ENCODE peak calls at places on chromosome 18, in six cellular contexts. I is cardiac muscle cell, W is HT-29, V is frontal cortex, X is esophagus squamous epithelium, G is GM06990. D is an unnamed sample.

GRCh38 chr18:56333846-56334245 is 304.5 kb downstream of the TXNL1 start:
- DNase-seq in I (no peak), W (peak; percentile 1), V (no peak), X (no peak), G (no peak), D (no peak)

GRCh38 chr18:49725809-49726514 is 87.4 kb downstream of the ACAA2 start:
- DNase-seq in I (peak; percentile 56), W (peak; percentile 84), V (no peak), X (no peak), G (no peak), D (no peak)

GRCh38 chr18:55089595-55089994 is 130.3 kb upstream of the CCDC68 start:
- DNase-seq in I (no peak), W (no peak), V (no peak), X (no peak), G (no peak), D (no peak)

GRCh38 chr18:58850784-58851469 is 13.8 kb upstream of the ZNF532 start:
- DNase-seq in I (no peak), W (no peak), V (no peak), X (no peak), G (no peak), D (no peak)

GRCh38 chr18:13032173-13032572 is 41.0 kb downstream of the CEP192 start:
- DNase-seq in I (no peak), W (no peak), V (no peak), X (no peak), G (no peak), D (no peak)

GRCh38 chr18:9765505-9765904 is 57.4 kb downstream of the RAB31 start:
- DNase-seq in I (no peak), W (no peak), V (no peak), X (no peak), G (no peak), D (no peak)

GRCh38 chr18:23689616-23690504 is 607 bp downstream of the LAMA3 start:
- DNase-seq in I (peak; percentile 15), W (no peak), V (no peak), X (no peak), G (no peak), D (peak; percentile 26)

GRCh38 chr18:50986360-50987087 is 18.7 kb downstream of the ELAC1 start:
- DNase-seq in I (no peak), W (no peak), V (no peak), X (no peak), G (no peak), D (no peak)

GRCh38 chr18:72235422-72235821 is 308.7 kb downstream of the CBLN2 start:
- DNase-seq in I (no peak), W (no peak), V (no peak), X (no peak), G (no peak), D (no peak)

GRCh38 chr18:56470679-56471345 is 167.6 kb downstream of the TXNL1 start:
- DNase-seq in I (no peak), W (no peak), V (no peak), X (no peak), G (no peak), D (no peak)

GRCh38 chr18:69935319-69936190 is 12.1 kb downstream of the CD226 start:
- DNase-seq in I (peak; percentile 33), W (peak; percentile 5), V (no peak), X (no peak), G (peak; percentile 73), D (peak; percentile 38)

GRCh38 chr18:6595666-6596065 is 133.8 kb upstream of the ARHGAP28 start:
- DNase-seq in I (no peak), W (no peak), V (no peak), X (no peak), G (no peak), D (no peak)

GRCh38 chr18:77765468-77765867 is 515.8 kb downstream of the GALR1 start:
- DNase-seq in I (peak; percentile 63), W (peak; percentile 31), V (peak; percentile 30), X (no peak), G (no peak), D (no peak)

D was measured in GM10248.